ENCODE peak calls at places on chromosomes 4 and X, in eight cellular contexts. F is heart right ventricle; Q is BJ; O is CD8-positive, alpha-beta T cell; V is tibial nerve; I is stomach; J is fibroblast of the aortic adventitia; T is dorsolateral prefrontal cortex. C is an unnamed sample.

GRCh38 chrX:154019633-154020499 is at the start of gene IRAK1:
- DNase-seq in F (peak; percentile 66), Q (no peak), O (peak; percentile 70), V (no peak), I (peak; percentile 55), J (peak; percentile 43), T (peak; percentile 41), C (peak; percentile 23)

GRCh38 chr4:71195932-71196331 is 142.9 kb upstream of the SLC4A4 start:
- DNase-seq in F (no peak), Q (peak; percentile 35), O (no peak), V (no peak), I (no peak), J (peak; percentile 59), T (no peak), C (no peak)

GRCh38 chr4:147799986-147800555 is 68.2 kb downstream of the ARHGAP10 start:
- DNase-seq in F (no peak), Q (no peak), O (peak; percentile 72), V (no peak), I (no peak), J (no peak), T (no peak), C (no peak)

GRCh38 chrX:135389243-135389642 is 32.5 kb upstream of the SMIM10L2A start:
- DNase-seq in F (no peak), Q (no peak), O (no peak), V (no peak), I (no peak), J (no peak), T (no peak), C (no peak)

GRCh38 chr4:138736362-138736761 is 279.2 kb upstream of the NOCT start:
- DNase-seq in F (no peak), Q (peak; percentile 20), O (no peak), V (no peak), I (no peak), J (peak; percentile 51), T (no peak), C (no peak)

GRCh38 chr4:173735055-173735454 is 205.0 kb upstream of the HAND2 start:
- DNase-seq in F (no peak), Q (no peak), O (no peak), V (no peak), I (no peak), J (peak; percentile 81), T (no peak), C (no peak)

GRCh38 chrX:16023790-16024734 is 99.3 kb upstream of the GRPR start:
- DNase-seq in F (no peak), Q (no peak), O (no peak), V (no peak), I (no peak), J (peak; percentile 5), T (no peak), C (no peak)

GRCh38 chrX:22800360-22800759 is 199.4 kb upstream of the DDX53 start:
- DNase-seq in F (peak; percentile 4), Q (peak; percentile 62), O (no peak), V (peak; percentile 4), I (no peak), J (peak; percentile 94), T (no peak), C (no peak)

GRCh38 chr4:111812760-111813159 is 332.5 kb upstream of the FAM241A start:
- DNase-seq in F (no peak), Q (no peak), O (no peak), V (no peak), I (no peak), J (no peak), T (no peak), C (no peak)

GRCh38 chrX:8636442-8636841 is 95.5 kb downstream of the ANOS1 start:
- DNase-seq in F (no peak), Q (no peak), O (no peak), V (no peak), I (no peak), J (no peak), T (no peak), C (no peak)

GRCh38 chr4:100742045-100742444 is 224.2 kb upstream of the EMCN start:
- DNase-seq in F (no peak), Q (no peak), O (no peak), V (no peak), I (no peak), J (peak; percentile 73), T (no peak), C (no peak)

GRCh38 chrX:126141014-126141413 is 25.1 kb downstream of the DCAF12L2 start:
- DNase-seq in F (no peak), Q (no peak), O (no peak), V (no peak), I (no peak), J (no peak), T (no peak), C (no peak)

GRCh38 chr4:48905363-48906015 is 1.1 kb downstream of the OCIAD2 start:
- DNase-seq in F (no peak), Q (no peak), O (no peak), V (no peak), I (peak; percentile 31), J (peak; percentile 68), T (no peak), C (no peak)

GRCh38 chr4:77917601-77918000 is 55.0 kb downstream of the MRPL1 start:
- DNase-seq in F (no peak), Q (no peak), O (no peak), V (no peak), I (no peak), J (no peak), T (no peak), C (no peak)

GRCh38 chr4:793109-793861 is 32.6 kb downstream of the CPLX1 start:
- DNase-seq in F (no peak), Q (no peak), O (no peak), V (no peak), I (no peak), J (no peak), T (no peak), C (no peak)

GRCh38 chr4:150063128-150063527 is 15.1 kb upstream of the DCLK2 start:
- DNase-seq in F (no peak), Q (no peak), O (no peak), V (no peak), I (no peak), J (no peak), T (no peak), C (no peak)

GRCh38 chr4:45172636-45173035 is 446.3 kb upstream of the GNPDA2 start:
- DNase-seq in F (no peak), Q (no peak), O (no peak), V (no peak), I (no peak), J (no peak), T (no peak), C (no peak)

GRCh38 chrX:19174401-19175025 is 52.2 kb upstream of the ADGRG2 start:
- DNase-seq in F (peak; percentile 9), Q (no peak), O (no peak), V (peak; percentile 6), I (no peak), J (peak; percentile 78), T (no peak), C (no peak)

GRCh38 chr4:183841001-183841400 is 64.1 kb upstream of the STOX2 start:
- DNase-seq in F (no peak), Q (no peak), O (no peak), V (no peak), I (no peak), J (no peak), T (no peak), C (no peak)

GRCh38 chr4:183840311-183840710 is 64.8 kb upstream of the STOX2 start:
- DNase-seq in F (peak; percentile 76), Q (no peak), O (peak; percentile 71), V (peak; percentile 91), I (peak; percentile 88), J (peak; percentile 85), T (peak; percentile 88), C (peak; percentile 88)

GRCh38 chr4:183837222-183837621 is 67.9 kb upstream of the STOX2 start:
- DNase-seq in F (no peak), Q (no peak), O (no peak), V (no peak), I (no peak), J (no peak), T (no peak), C (no peak)

GRCh38 chr4:183842134-183842838 is 62.8 kb upstream of the STOX2 start:
- DNase-seq in F (no peak), Q (no peak), O (no peak), V (no peak), I (no peak), J (no peak), T (no peak), C (no peak)

GRCh38 chr4:183838987-183839712 is 66.0 kb upstream of the STOX2 start:
- DNase-seq in F (no peak), Q (no peak), O (no peak), V (no peak), I (no peak), J (peak; percentile 42), T (no peak), C (no peak)
- TF ChIP-seq CTCF in F (peak; percentile 29), Q (no peak), O (no peak), V (peak; percentile 16), I (no peak), J (no peak), T (no peak), C (peak; percentile 53)

GRCh38 chrX:39848243-39848642 is 249.5 kb downstream of the BCOR start:
- DNase-seq in F (no peak), Q (no peak), O (no peak), V (peak; percentile 9), I (no peak), J (peak; percentile 87), T (no peak), C (no peak)
- TF ChIP-seq CTCF in F (no peak), Q (no peak), O (no peak), V (no peak), I (no peak), J (no peak), T (no peak), C (no peak)

DNA sequence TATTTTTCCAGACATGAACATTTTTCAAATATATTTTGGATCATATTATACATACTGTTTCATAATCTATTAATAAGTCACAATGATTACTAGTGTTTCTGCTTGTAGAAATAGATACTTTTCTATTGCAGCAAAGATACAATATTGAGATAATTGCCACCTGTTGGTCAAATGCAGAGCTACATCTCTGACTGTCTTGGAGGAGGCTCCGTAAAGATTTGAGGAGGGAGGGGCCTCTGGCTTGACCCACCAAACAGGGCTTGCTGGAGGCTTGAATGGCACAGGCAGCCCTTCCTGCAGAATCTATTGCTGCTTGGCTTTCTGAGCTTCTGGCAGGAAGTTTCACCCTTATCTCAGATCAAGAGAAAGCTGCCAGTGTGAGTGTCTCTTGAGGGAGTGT is 99.3 kb upstream of the ARMCX2 start:
- DNase-seq in F (no peak), Q (no peak), O (no peak), V (peak; percentile 57), I (no peak), J (peak; percentile 51), T (no peak), C (peak; percentile 12)
- TF ChIP-seq CTCF in F (peak; percentile 41), Q (peak; percentile 42), O (peak; percentile 46), V (peak; percentile 44), I (no peak), J (peak; percentile 49), T (peak; percentile 8), C (peak; percentile 63)

DNA sequence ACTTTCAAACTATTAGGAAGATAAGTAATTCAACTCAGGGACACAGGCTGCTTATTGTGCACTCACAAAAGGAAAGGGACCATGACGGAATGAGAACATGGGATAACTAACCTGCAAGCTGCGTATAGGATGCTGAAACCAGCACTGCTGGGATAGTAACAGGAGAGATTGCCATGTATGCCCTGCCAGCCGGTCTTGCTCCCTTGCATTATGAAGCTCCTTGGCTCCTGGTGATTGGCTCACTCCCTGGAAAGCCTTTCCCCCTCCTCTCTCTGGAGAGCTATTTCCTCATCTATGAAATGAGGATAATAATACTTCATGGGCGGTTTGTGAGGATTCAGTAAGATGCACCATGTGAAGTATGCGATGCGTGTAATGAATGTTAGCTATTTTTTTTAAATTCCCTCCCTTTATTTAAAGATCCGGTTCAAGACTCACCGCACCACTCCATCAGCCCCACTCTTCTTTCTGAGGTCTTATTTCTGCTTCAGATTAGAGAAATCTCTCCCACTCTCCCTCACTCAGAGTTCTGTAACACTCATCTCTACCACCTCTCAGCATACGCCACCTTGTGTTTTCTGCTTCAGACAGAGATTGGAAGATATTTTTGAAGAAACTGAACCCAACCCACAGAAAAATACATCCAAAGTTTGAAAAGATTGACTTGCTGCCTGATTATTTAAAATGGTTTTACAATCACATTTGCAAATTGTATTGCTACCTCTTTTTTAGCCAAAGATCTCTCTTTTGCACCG is 18.4 kb downstream of the MSMO1 start:
- DNase-seq in F (no peak), Q (no peak), O (no peak), V (no peak), I (no peak), J (peak; percentile 46), T (no peak), C (no peak)
- TF ChIP-seq CTCF in F (no peak), Q (peak; percentile 1), O (no peak), V (no peak), I (no peak), J (peak; percentile 40), T (no peak), C (peak; percentile 22)

C was measured in neural crest cell.